ENCODE peak calls at places on chromosomes 2 and 18, in seven cellular contexts. D, K, C, G, O, T and B are unnamed samples.

GRCh38 chr2:237297421-237298155 is 116.4 kb downstream of the COL6A3 start:
- DNase-seq in D (no peak), K (no peak), C (no peak), G (peak; percentile 82), O (no peak), T (no peak), B (no peak)

GRCh38 chr2:9895669-9896068 is 52.4 kb downstream of the TAF1B start:
- DNase-seq in D (no peak), K (no peak), C (no peak), G (peak; percentile 58), O (no peak), T (no peak), B (peak; percentile 8)

GRCh38 chr2:190431907-190432306 is 23.8 kb downstream of the MFSD6 start:
- DNase-seq in D (no peak), K (no peak), C (no peak), G (no peak), O (no peak), T (no peak), B (peak; percentile 81)

GRCh38 chr2:176424756-176425155 is 155.5 kb downstream of the MTX2 start:
- DNase-seq in D (no peak), K (no peak), C (no peak), G (no peak), O (no peak), T (no peak), B (no peak)

GRCh38 chr2:83196225-83196624 is 1262.9 kb downstream of the SUCLG1 start:
- DNase-seq in D (no peak), K (peak; percentile 2), C (no peak), G (peak; percentile 12), O (peak; percentile 1), T (no peak), B (peak; percentile 62)

GRCh38 chr2:205786976-205787375 is 104.7 kb downstream of the NRP2 start:
- DNase-seq in D (no peak), K (no peak), C (no peak), G (peak; percentile 63), O (no peak), T (no peak), B (no peak)

GRCh38 chr2:215441560-215442391 is 5.9 kb upstream of the FN1 start:
- DNase-seq in D (no peak), K (no peak), C (no peak), G (no peak), O (no peak), T (no peak), B (no peak)

GRCh38 chr2:96144481-96145027 is 686 bp downstream of the DUSP2 start:
- DNase-seq in D (no peak), K (no peak), C (no peak), G (no peak), O (no peak), T (no peak), B (no peak)

GRCh38 chr2:119645173-119645846 is 33.7 kb upstream of the TMEM177 start:
- DNase-seq in D (no peak), K (peak; percentile 37), C (no peak), G (no peak), O (no peak), T (no peak), B (peak; percentile 96)

GRCh38 chr2:188322569-188323531 is 31.2 kb downstream of the GULP1 start:
- DNase-seq in D (no peak), K (no peak), C (no peak), G (no peak), O (no peak), T (no peak), B (peak; percentile 60)

GRCh38 chr18:61618816-61619215 is 274.0 kb downstream of the RNF152 start:
- DNase-seq in D (no peak), K (no peak), C (no peak), G (no peak), O (no peak), T (no peak), B (no peak)

GRCh38 chr2:23386422-23387220 is 1.6 kb downstream of the KLHL29 start:
- DNase-seq in D (no peak), K (peak; percentile 80), C (no peak), G (no peak), O (no peak), T (no peak), B (peak; percentile 24)

GRCh38 chr2:126749537-126749936 is 93.6 kb downstream of the GYPC start:
- DNase-seq in D (peak; percentile 37), K (no peak), C (no peak), G (no peak), O (no peak), T (no peak), B (no peak)

GRCh38 chr2:176554107-176555048 is 285.1 kb downstream of the MTX2 start:
- DNase-seq in D (peak; percentile 81), K (peak; percentile 83), C (peak; percentile 8), G (peak; percentile 34), O (peak; percentile 43), T (no peak), B (peak; percentile 89)

GRCh38 chr2:27496357-27497287 is at the start of gene GCKR:
- DNase-seq in D (peak; percentile 42), K (no peak), C (no peak), G (peak; percentile 85), O (no peak), T (no peak), B (peak; percentile 28)

DNA sequence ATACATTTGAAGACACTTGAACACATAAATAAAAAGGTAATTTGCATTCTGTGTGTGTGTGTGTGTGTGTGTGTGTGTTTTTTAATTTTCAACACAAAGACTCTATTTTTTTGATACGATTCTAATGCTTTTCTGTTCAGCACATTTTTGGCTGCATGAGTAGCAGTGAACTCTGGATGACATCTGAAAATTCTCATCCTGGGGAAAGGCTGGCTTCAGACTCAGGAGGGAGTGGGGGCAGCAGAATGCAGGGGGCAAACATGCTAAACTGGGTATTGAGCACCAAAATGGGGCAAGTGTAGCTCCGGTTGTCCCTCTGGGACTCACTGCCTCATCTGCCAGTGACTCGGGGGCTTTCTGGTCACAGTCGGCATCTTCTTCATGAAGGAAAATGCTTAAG is 116.7 kb upstream of the PID1 start:
- DNase-seq in D (no peak), K (no peak), C (no peak), G (no peak), O (no peak), T (no peak), B (no peak)
- H3K9ac ChIP-seq in D (no peak overlapping the region), K (no peak overlapping the region), C (no peak overlapping the region), G (no peak overlapping the region), O (no peak overlapping the region), T (no peak overlapping the region), B (no peak overlapping the region)

DNA sequence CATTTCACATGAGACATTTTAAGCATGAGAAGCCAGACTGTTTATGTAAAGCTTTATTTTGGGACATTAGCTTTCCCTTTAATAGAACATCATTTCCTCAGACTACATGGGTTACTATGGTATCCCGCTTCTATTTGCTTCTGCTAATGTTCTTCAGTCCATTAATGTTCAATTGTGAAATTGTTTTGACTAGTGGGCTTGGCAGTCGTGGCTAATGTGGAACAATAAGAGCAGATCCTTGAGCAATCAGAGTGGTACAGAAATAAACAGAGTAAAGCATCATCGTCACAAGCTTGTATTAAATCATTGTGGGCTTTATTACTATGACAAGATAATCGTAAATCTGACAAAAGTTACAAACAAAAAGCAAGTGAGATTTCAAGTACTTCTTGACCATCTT is 60.2 kb downstream of the PDE1A start:
- DNase-seq in D (no peak), K (no peak), C (no peak), G (no peak), O (no peak), T (no peak), B (no peak)
- TF ChIP-seq MAX in D (no peak), K (no peak), C (no peak), G (no peak), O (no peak), T (no peak), B (no peak)

GRCh38 chr2:98541906-98542305 is 66.4 kb downstream of the COA5 start:
- DNase-seq in D (no peak), K (peak; percentile 48), C (no peak), G (no peak), O (no peak), T (no peak), B (no peak)
- H3K9ac ChIP-seq in D (no peak overlapping the region), K (no peak overlapping the region), C (no peak overlapping the region), G (no peak overlapping the region), O (no peak overlapping the region), T (no peak overlapping the region), B (no peak overlapping the region)

GRCh38 chr2:121804340-121804739 is 48.9 kb downstream of the TSN start:
- DNase-seq in D (peak; percentile 37), K (peak; percentile 85), C (peak; percentile 45), G (no peak), O (no peak), T (no peak), B (peak; percentile 53)

GRCh38 chr2:121804997-121805766 is 49.7 kb downstream of the TSN start:
- DNase-seq in D (no peak), K (no peak), C (no peak), G (no peak), O (no peak), T (no peak), B (no peak)

GRCh38 chr2:121798617-121799016 is 43.2 kb downstream of the TSN start:
- DNase-seq in D (no peak), K (no peak), C (no peak), G (no peak), O (no peak), T (no peak), B (no peak)

GRCh38 chr2:121803503-121803902 is 48.1 kb downstream of the TSN start:
- DNase-seq in D (no peak), K (no peak), C (no peak), G (no peak), O (no peak), T (no peak), B (no peak)

GRCh38 chr2:121801916-121802315 is 46.5 kb downstream of the TSN start:
- DNase-seq in D (no peak), K (no peak), C (no peak), G (no peak), O (no peak), T (no peak), B (no peak)
- TF ChIP-seq MAX in D (no peak), K (no peak), C (no peak), G (no peak), O (no peak), T (no peak), B (no peak)

GRCh38 chr2:199452200-199452990 is 5.3 kb downstream of the SATB2 start:
- DNase-seq in D (no peak), K (no peak), C (no peak), G (no peak), O (no peak), T (no peak), B (no peak)

GRCh38 chr2:199449455-199449854 is 8.3 kb downstream of the SATB2 start:
- DNase-seq in D (no peak), K (no peak), C (no peak), G (no peak), O (no peak), T (no peak), B (no peak)

GRCh38 chr2:199455533-199456382 is 2.0 kb downstream of the SATB2 start:
- DNase-seq in D (peak; percentile 82), K (no peak), C (no peak), G (peak; percentile 80), O (peak; percentile 39), T (no peak), B (no peak)

GRCh38 chr2:199455186-199455532 is 2.6 kb downstream of the SATB2 start:
- DNase-seq in D (no peak), K (no peak), C (no peak), G (no peak), O (no peak), T (no peak), B (no peak)

DNA sequence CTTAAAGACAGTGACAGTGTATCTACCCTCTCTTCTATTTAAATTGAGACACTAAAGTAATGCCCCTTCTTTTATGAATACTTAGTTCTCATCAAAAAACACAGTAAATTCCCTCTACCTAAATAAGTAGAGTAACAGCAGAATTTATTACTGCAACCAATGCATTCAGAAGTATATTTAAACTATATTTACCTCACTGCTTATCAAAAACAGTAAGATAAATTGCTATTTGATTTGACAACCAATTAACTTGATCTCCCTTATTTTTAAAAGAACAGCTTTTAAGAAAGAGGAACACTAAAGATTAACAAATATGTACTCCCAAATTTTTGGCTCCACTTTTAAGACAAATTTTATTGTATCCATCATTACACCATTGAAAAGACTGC is 4.8 kb downstream of the SATB2 start:
- DNase-seq in D (no peak), K (no peak), C (no peak), G (no peak), O (no peak), T (no peak), B (no peak)
- H3K9ac ChIP-seq in D (peak overlapping the region; percentile 92), K (no peak overlapping the region), C (no peak overlapping the region), G (no peak overlapping the region), O (no peak overlapping the region), T (no peak overlapping the region), B (no peak overlapping the region)